ENCODE peak calls at places on chromosome 1, in four cellular contexts. F is body of pancreas, O is suprapubic skin, T is A549. E is an unnamed sample.

GRCh38 chr1:50989694-50990093 is 19.6 kb downstream of the CDKN2C start:
- DNase-seq in F (no peak), O (no peak), T (no peak), E (no peak)

GRCh38 chr1:198155253-198155652 is 1.5 kb upstream of the NEK7 start:
- DNase-seq in F (no peak), O (no peak), T (peak; percentile 32), E (no peak)

GRCh38 chr1:213507472-213508223 is 456.6 kb downstream of the RPS6KC1 start:
- DNase-seq in F (no peak), O (no peak), T (no peak), E (no peak)

GRCh38 chr1:115114308-115114707 is 25.0 kb upstream of the TSPAN2 start:
- DNase-seq in F (no peak), O (no peak), T (no peak), E (no peak)

GRCh38 chr1:203597386-203598040 is 29.1 kb upstream of the ATP2B4 start:
- DNase-seq in F (no peak), O (no peak), T (no peak), E (no peak)

GRCh38 chr1:199046618-199047017 is 407.8 kb downstream of the PTPRC start:
- DNase-seq in F (no peak), O (no peak), T (no peak), E (no peak)

GRCh38 chr1:159752135-159752580 is 28.6 kb upstream of the DUSP23 start:
- DNase-seq in F (peak; percentile 88), O (peak; percentile 93), T (peak; percentile 76), E (peak; percentile 85)

GRCh38 chr1:70204139-70204538 is 1.2 kb downstream of the LRRC40 start:
- DNase-seq in F (no peak), O (no peak), T (no peak), E (no peak)

GRCh38 chr1:110645172-110645571 is 29.6 kb downstream of the KCNA3 start:
- DNase-seq in F (no peak), O (no peak), T (no peak), E (no peak)

GRCh38 chr1:110648405-110648804 is 26.3 kb downstream of the KCNA3 start:
- DNase-seq in F (no peak), O (no peak), T (no peak), E (no peak)

GRCh38 chr1:110645962-110646735 is 28.6 kb downstream of the KCNA3 start:
- DNase-seq in F (no peak), O (no peak), T (no peak), E (no peak)

GRCh38 chr1:110650623-110651022 is 24.1 kb downstream of the KCNA3 start:
- DNase-seq in F (no peak), O (no peak), T (no peak), E (no peak)

GRCh38 chr1:110647254-110647891 is 27.4 kb downstream of the KCNA3 start:
- DNase-seq in F (no peak), O (no peak), T (no peak), E (no peak)
- H3K4me3 ChIP-seq in F (no peak overlapping the region), O (no peak overlapping the region), T (no peak overlapping the region), E (no peak overlapping the region)

GRCh38 chr1:68384321-68384813 is 65.4 kb downstream of the RPE65 start:
- DNase-seq in F (no peak), O (no peak), T (peak; percentile 89), E (no peak)
- TF ChIP-seq CTCF in F (peak; percentile 32), O (no peak), T (peak; percentile 41), E (no peak)

DNA sequence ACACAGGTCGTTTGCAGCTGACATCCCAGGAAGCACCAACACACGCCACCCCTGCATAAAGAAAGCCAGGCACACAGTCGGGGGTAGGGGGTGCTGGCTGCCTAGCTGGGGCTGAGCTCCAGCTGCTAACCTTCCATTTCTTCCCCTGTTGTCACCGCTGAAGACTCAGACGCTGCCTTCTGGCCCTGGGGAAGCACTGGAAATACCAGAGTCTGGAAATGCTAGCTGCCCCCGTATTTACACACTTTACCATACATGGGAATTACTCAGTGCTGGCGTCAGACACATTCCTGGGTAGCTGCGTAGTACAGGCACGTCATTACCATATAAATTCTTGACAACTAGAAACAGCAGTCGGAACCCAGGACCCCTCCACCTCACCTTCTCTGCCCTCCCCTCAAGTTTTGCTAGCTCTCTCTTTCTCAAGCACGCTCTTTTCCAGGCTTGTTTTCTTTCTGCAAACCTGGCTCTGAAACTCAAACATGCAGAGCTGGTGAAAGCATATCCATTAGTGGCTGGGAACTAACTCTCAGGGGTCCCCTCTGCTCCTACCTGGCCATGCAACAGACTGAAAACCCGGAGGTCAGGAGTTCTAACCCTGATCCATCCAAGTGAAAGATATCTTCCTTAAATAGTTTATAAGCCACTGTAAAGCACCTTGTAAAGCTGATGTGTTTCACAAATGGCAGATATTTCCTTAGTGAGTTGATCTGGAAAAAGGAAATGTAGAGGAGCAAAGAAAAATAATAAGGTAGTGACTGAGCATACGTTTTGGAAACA is 3.3 kb downstream of the CSRP1 start:
- DNase-seq in F (peak; percentile 47), O (no peak), T (peak; percentile 93), E (no peak)
- TF ChIP-seq POLR2A in F (peak; percentile 41), O (no peak), T (no peak), E (no peak)

DNA sequence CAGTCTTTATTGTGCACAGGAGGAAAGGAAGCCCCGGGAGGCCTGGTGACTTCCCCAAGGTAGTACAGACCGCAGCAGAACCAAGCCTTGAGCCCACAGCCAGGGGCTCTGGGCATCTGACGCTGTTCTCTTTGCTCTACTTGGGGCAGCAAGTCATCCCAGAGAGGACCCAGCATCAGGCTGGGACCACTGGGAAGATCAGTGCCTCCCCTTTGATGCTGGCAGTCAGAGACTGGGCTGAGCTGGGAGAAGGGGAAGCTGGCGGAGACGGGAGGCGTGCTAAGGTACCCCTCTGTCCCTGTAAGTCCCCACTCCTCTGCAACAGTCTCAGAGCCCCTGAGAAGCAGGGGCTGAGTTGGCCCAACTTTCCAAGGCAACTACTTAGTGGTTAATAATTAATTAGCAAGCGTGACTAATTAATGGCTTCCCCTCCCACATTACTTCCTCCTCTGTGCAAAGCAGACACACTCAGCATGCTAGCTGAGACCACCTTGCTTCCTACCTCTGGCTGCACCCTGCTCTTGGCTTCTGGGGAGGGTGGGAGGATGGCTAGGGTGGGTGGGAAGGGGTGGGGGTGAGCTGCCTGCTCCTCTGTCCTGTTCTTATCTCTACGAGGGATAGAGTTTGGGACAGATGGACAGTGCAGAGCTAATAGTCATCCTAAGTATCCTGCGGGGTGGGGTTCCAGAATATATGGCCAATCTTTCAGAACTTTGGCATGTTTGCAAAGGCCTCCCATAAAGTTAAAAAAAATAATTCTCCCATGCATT is 1.3 kb downstream of the INAVA start:
- DNase-seq in F (no peak), O (no peak), T (no peak), E (no peak)
- H3K4me3 ChIP-seq in F (peak overlapping the region; percentile 5), O (peak overlapping the region; percentile 54), T (peak overlapping the region; percentile 68), E (peak overlapping the region; percentile 29)

DNA sequence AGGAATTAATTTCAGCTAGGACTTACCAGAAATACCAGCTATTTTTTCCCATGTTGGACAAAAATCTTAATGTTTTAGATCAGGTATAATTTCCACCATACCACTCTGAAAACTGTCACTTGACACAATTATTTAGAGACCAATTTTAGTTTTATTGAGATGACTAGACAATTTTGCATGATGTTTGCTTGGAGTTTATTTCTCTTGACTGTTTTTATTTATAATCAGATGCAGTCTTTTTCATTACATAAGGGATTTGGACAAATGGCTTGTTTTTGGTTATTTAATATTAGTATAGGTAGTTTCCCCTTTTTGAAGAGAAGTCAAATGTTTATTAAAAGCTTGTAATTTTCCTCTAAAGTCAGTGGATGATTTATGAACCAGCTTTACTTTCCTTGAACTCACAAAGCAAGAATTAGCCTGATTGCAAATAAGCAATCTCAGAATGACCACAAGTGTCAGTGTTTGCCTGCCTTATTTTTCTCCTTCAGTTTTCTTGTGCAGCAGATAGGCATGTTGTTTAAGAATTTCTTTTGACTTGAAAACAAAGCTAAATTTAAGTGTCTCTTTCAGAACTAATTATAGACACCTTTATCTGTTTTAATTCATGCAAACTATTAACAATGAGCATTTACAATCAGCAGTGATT is 3.8 kb upstream of the B3GALT2 start:
- DNase-seq in F (no peak), O (no peak), T (peak; percentile 24), E (no peak)
- TF ChIP-seq CTCF in F (peak; percentile 41), O (no peak), T (peak; percentile 27), E (no peak)

E was measured in lower leg skin.